ENCODE peak calls at places on chromosome 1, in seven cellular contexts. One of them, this sample, is unnamed.

GRCh38 chr1:62237361-62237760 is 42.7 kb downstream of the L1TD1 start:
- DNase-seq in GM13977: no peak
- DNase-seq in A549: no peak
- DNase-seq in MCF 10A: peak
- DNase-seq in HL-60: no peak
- DNase-seq in fibroblast of pulmonary artery: no peak
- DNase-seq in Daoy: no peak
- DNase-seq in this sample: no peak

GRCh38 chr1:17675681-17676243 is 79.4 kb upstream of the ACTL8 start:
- DNase-seq in GM13977: no peak
- DNase-seq in A549: no peak
- DNase-seq in MCF 10A: no peak
- DNase-seq in HL-60: no peak
- DNase-seq in fibroblast of pulmonary artery: no peak
- DNase-seq in Daoy: no peak
- DNase-seq in this sample: no peak

GRCh38 chr1:30707412-30708360 is 15.7 kb downstream of the MATN1 start:
- DNase-seq in GM13977: peak
- DNase-seq in A549: peak
- DNase-seq in MCF 10A: peak
- DNase-seq in HL-60: no peak
- DNase-seq in fibroblast of pulmonary artery: peak
- DNase-seq in Daoy: peak
- DNase-seq in this sample: peak

GRCh38 chr1:31564606-31564989 is 11.7 kb upstream of the TINAGL1 start:
- DNase-seq in GM13977: no peak
- DNase-seq in A549: no peak
- DNase-seq in MCF 10A: no peak
- DNase-seq in HL-60: no peak
- DNase-seq in fibroblast of pulmonary artery: no peak
- DNase-seq in Daoy: no peak
- DNase-seq in this sample: no peak

GRCh38 chr1:154346276-154346914 is 21.1 kb downstream of the ATP8B2 start:
- DNase-seq in GM13977: no peak
- DNase-seq in A549: no peak
- DNase-seq in MCF 10A: no peak
- DNase-seq in HL-60: no peak
- DNase-seq in fibroblast of pulmonary artery: no peak
- DNase-seq in Daoy: no peak
- DNase-seq in this sample: no peak

GRCh38 chr1:55214903-55215193 is 316 bp downstream of the USP24 start:
- DNase-seq in GM13977: peak
- DNase-seq in A549: peak
- DNase-seq in MCF 10A: peak
- DNase-seq in HL-60: no peak
- DNase-seq in fibroblast of pulmonary artery: peak
- DNase-seq in Daoy: no peak
- DNase-seq in this sample: no peak

GRCh38 chr1:1079408-1080121 is 5.5 kb upstream of the RNF223 start:
- DNase-seq in GM13977: peak
- DNase-seq in A549: peak
- DNase-seq in MCF 10A: peak
- DNase-seq in HL-60: peak
- DNase-seq in fibroblast of pulmonary artery: peak
- DNase-seq in Daoy: peak
- DNase-seq in this sample: peak

GRCh38 chr1:66503841-66504470 is 30.0 kb upstream of the SGIP1 start:
- DNase-seq in GM13977: peak
- DNase-seq in A549: peak
- DNase-seq in MCF 10A: peak
- DNase-seq in HL-60: peak
- DNase-seq in fibroblast of pulmonary artery: peak
- DNase-seq in Daoy: peak
- DNase-seq in this sample: no peak

GRCh38 chr1:201213926-201214325 is 23.3 kb downstream of the IGFN1 start:
- DNase-seq in GM13977: no peak
- DNase-seq in A549: no peak
- DNase-seq in MCF 10A: no peak
- DNase-seq in HL-60: no peak
- DNase-seq in fibroblast of pulmonary artery: no peak
- DNase-seq in Daoy: no peak
- DNase-seq in this sample: peak

This sample was measured in spleen.